ENCODE peak calls at places on chromosomes 11 and 22, in eight cellular contexts. N is HCT116; M is cardiac muscle cell; W is left cardiac atrium; Y is effector memory CD8-positive, alpha-beta T cell; S is NCI-H1694 treated with DMSO at 0.1 percent for 48 hours; J is HT1080; Q is NCI-H748 treated with DMSO at 0.1 percent for 48 hours. X is an unnamed sample.

GRCh38 chr11:121105851-121106250 is 4.8 kb downstream of the TECTA start:
- DNase-seq in N (no peak), M (no peak), W (no peak), Y (no peak), S (no peak), J (no peak), Q (no peak), X (no peak)

GRCh38 chr11:107457205-107457557 is 444 bp downstream of the CWF19L2 start:
- DNase-seq in N (no peak), M (peak), W (no peak), Y (peak), S (no peak), J (no peak), Q (no peak), X (no peak)

GRCh38 chr22:46079093-46079860 is 71.0 kb upstream of the PPARA start:
- DNase-seq in N (no peak), M (no peak), W (peak), Y (no peak), S (no peak), J (peak), Q (no peak), X (no peak)

GRCh38 chr11:123227763-123228488 is 32.9 kb upstream of the CLMP start:
- DNase-seq in N (no peak), M (no peak), W (no peak), Y (no peak), S (no peak), J (no peak), Q (no peak), X (no peak)

GRCh38 chr22:50536231-50536630 is 6.4 kb upstream of the TYMP start:
- DNase-seq in N (no peak), M (no peak), W (no peak), Y (no peak), S (no peak), J (no peak), Q (no peak), X (no peak)

GRCh38 chr11:117179048-117179999 is 781 bp downstream of the SIDT2 start:
- DNase-seq in N (no peak), M (peak), W (peak), Y (peak), S (no peak), J (no peak), Q (no peak), X (peak)

GRCh38 chr22:38927033-38927789 is 30.2 kb upstream of the APOBEC3A start:
- DNase-seq in N (peak), M (peak), W (peak), Y (peak), S (peak), J (no peak), Q (no peak), X (peak)

GRCh38 chr11:101912823-101913284 is 2.0 kb upstream of the CEP126 start:
- DNase-seq in N (no peak), M (peak), W (no peak), Y (no peak), S (no peak), J (no peak), Q (no peak), X (no peak)

GRCh38 chr11:81989093-81989492 is 744.6 kb downstream of the FAM181B start:
- DNase-seq in N (no peak), M (no peak), W (no peak), Y (no peak), S (no peak), J (peak), Q (no peak), X (no peak)

GRCh38 chr11:94762208-94762607 is 5.9 kb upstream of the AMOTL1 start:
- DNase-seq in N (peak), M (no peak), W (no peak), Y (no peak), S (no peak), J (peak), Q (no peak), X (no peak)

GRCh38 chr11:19987243-19987870 is 172.9 kb downstream of the DBX1 start:
- DNase-seq in N (no peak), M (no peak), W (no peak), Y (no peak), S (no peak), J (no peak), Q (no peak), X (no peak)

GRCh38 chr11:124075841-124076571 is 34.9 kb upstream of the OR10G7 start:
- DNase-seq in N (no peak), M (peak), W (peak), Y (no peak), S (no peak), J (no peak), Q (no peak), X (peak)

GRCh38 chr22:31561970-31562369 is 65.6 kb downstream of the SFI1 start:
- DNase-seq in N (no peak), M (no peak), W (no peak), Y (no peak), S (no peak), J (no peak), Q (no peak), X (no peak)

GRCh38 chr11:10407055-10407454 is 48.0 kb upstream of the AMPD3 start:
- DNase-seq in N (peak), M (no peak), W (no peak), Y (no peak), S (no peak), J (peak), Q (no peak), X (no peak)

GRCh38 chr22:18103527-18104269 is 6.9 kb upstream of the TUBA8 start:
- DNase-seq in N (no peak), M (no peak), W (no peak), Y (no peak), S (no peak), J (no peak), Q (no peak), X (no peak)

GRCh38 chr11:10779086-10779485 is 28.0 kb downstream of the CTR9 start:
- DNase-seq in N (no peak), M (no peak), W (no peak), Y (no peak), S (no peak), J (no peak), Q (no peak), X (no peak)

GRCh38 chr11:50423208-50423607 is 390.5 kb downstream of the OR4C45 start:
- DNase-seq in N (no peak), M (no peak), W (no peak), Y (no peak), S (no peak), J (no peak), Q (no peak), X (no peak)

GRCh38 chr11:574632-575323 is 1.5 kb upstream of the PHRF1 start:
- DNase-seq in N (no peak), M (no peak), W (no peak), Y (no peak), S (no peak), J (no peak), Q (no peak), X (no peak)

GRCh38 chr11:17770917-17771316 is 36.3 kb downstream of the KCNC1 start:
- DNase-seq in N (no peak), M (peak), W (no peak), Y (no peak), S (no peak), J (no peak), Q (no peak), X (no peak)

GRCh38 chr22:26792522-26792921 is 135.1 kb downstream of the MIAT start:
- DNase-seq in N (no peak), M (no peak), W (no peak), Y (no peak), S (no peak), J (no peak), Q (no peak), X (no peak)

GRCh38 chr22:26172389-26172990 is 3.2 kb downstream of the SEZ6L start:
- DNase-seq in N (peak), M (peak), W (peak), Y (peak), S (peak), J (no peak), Q (peak), X (peak)

GRCh38 chr11:12180257-12181205 is 70.1 kb downstream of the MICAL2 start:
- DNase-seq in N (no peak), M (peak), W (no peak), Y (no peak), S (no peak), J (peak), Q (no peak), X (no peak)

GRCh38 chr22:42964994-42965699 is 49.8 kb downstream of the PACSIN2 start:
- DNase-seq in N (peak), M (no peak), W (no peak), Y (no peak), S (peak), J (no peak), Q (peak), X (no peak)

GRCh38 chr11:59201376-59201775 is 11.4 kb downstream of the MPEG1 start:
- DNase-seq in N (no peak), M (no peak), W (no peak), Y (no peak), S (no peak), J (no peak), Q (no peak), X (no peak)

X was measured in GM13976.